ENCODE peak calls at places on chromosomes 6 and 20, in four cellular contexts. U is left ventricle myocardium superior; F is activated CD4-positive, alpha-beta T cell treated with anti-CD3 and anti-CD28 coated beads for 36 hours; X is activated T-cell treated with anti-CD3 and anti-CD28 coated beads, Interleukin-2, amount 50 U/mL, for 72 hours. O is an unnamed sample.
A peak's percentile ranks its signal among the peaks of the same experiment; 100 is the strongest.

GRCh38 chr20:63635431-63636141 is 8.7 kb upstream of the GMEB2 start:
- ATAC-seq in U (no peak), F (peak; percentile 77), X (peak; percentile 85), O (peak; percentile 92)

GRCh38 chr6:90305800-90306448 is 9.3 kb upstream of the BACH2 start:
- ATAC-seq in U (no peak), F (peak; percentile 89), X (peak; percentile 84), O (peak; percentile 62)

GRCh38 chr6:139765825-139766285 is 391.4 kb upstream of the CITED2 start:
- ATAC-seq in U (no peak), F (no peak), X (no peak), O (no peak)

GRCh38 chr20:47225458-47225857 is 131.0 kb downstream of the ZMYND8 start:
- ATAC-seq in U (no peak), F (no peak), X (no peak), O (no peak)

GRCh38 chr20:46277602-46278001 is 30.7 kb downstream of the CDH22 start:
- ATAC-seq in U (no peak), F (no peak), X (no peak), O (no peak)

GRCh38 chr20:20837574-20838021 is 125.2 kb upstream of the RALGAPA2 start:
- ATAC-seq in U (peak; percentile 50), F (no peak), X (peak; percentile 46), O (no peak)

GRCh38 chr20:63138855-63139341 is 77.0 kb downstream of the YTHDF1 start:
- ATAC-seq in U (no peak), F (no peak), X (no peak), O (no peak)

GRCh38 chr20:35243317-35243716 is 16.8 kb downstream of the MMP24 start:
- ATAC-seq in U (no peak), F (no peak), X (no peak), O (no peak)

GRCh38 chr6:54244430-54244829 is 63.8 kb upstream of the TINAG start:
- ATAC-seq in U (no peak), F (no peak), X (no peak), O (no peak)